ENCODE peak calls at places on chromosomes 7 and 10, in eight cellular contexts. C is mammary epithelial cell; W is Panc1; H is neuronal stem cell; J is esophagus muscularis mucosa; O is CD8-positive, alpha-beta T cell; E is GM23248; Z is kidney. F is an unnamed sample.

GRCh38 chr10:69980672-69981071 is 72.0 kb upstream of the MACROH2A2 start:
- DNase-seq in C (no peak), W (no peak), H (no peak), J (no peak), O (no peak), E (no peak), Z (no peak), F (no peak)

GRCh38 chr7:85172530-85172941 is 14.3 kb downstream of the SEMA3D start:
- DNase-seq in C (peak), W (no peak), H (no peak), J (no peak), O (peak), E (peak), Z (no peak), F (peak)

GRCh38 chr10:117783698-117784395 is 241.3 kb downstream of the EMX2 start:
- DNase-seq in C (no peak), W (no peak), H (no peak), J (no peak), O (no peak), E (no peak), Z (no peak), F (no peak)

GRCh38 chr10:31467791-31468535 is 148.9 kb downstream of the ZEB1 start:
- DNase-seq in C (peak), W (peak), H (no peak), J (no peak), O (peak), E (peak), Z (peak), F (no peak)

GRCh38 chr10:131732631-131733127 is 168.1 kb upstream of the PPP2R2D start:
- DNase-seq in C (peak), W (no peak), H (no peak), J (no peak), O (no peak), E (no peak), Z (no peak), F (no peak)

GRCh38 chr10:43218206-43218950 is 48.5 kb downstream of the RASGEF1A start:
- DNase-seq in C (peak), W (no peak), H (no peak), J (no peak), O (no peak), E (peak), Z (peak), F (no peak)

GRCh38 chr10:8712653-8713052 is 658.2 kb downstream of the GATA3 start:
- DNase-seq in C (no peak), W (no peak), H (no peak), J (no peak), O (no peak), E (no peak), Z (no peak), F (no peak)

GRCh38 chr10:89189211-89189734 is 17.8 kb downstream of the CH25H start:
- DNase-seq in C (no peak), W (no peak), H (no peak), J (no peak), O (no peak), E (no peak), Z (no peak), F (no peak)

GRCh38 chr7:1263391-1263951 is 30.8 kb downstream of the UNCX start:
- DNase-seq in C (no peak), W (no peak), H (no peak), J (no peak), O (no peak), E (no peak), Z (peak), F (no peak)

GRCh38 chr7:95590387-95591248 is 5.7 kb downstream of the PDK4 start:
- DNase-seq in C (no peak), W (no peak), H (no peak), J (no peak), O (no peak), E (no peak), Z (peak), F (no peak)

GRCh38 chr7:148699024-148699771 is 495 bp downstream of the CUL1 start:
- DNase-seq in C (peak), W (no peak), H (peak), J (no peak), O (peak), E (peak), Z (peak), F (no peak)

GRCh38 chr7:136709876-136710275 is 158.6 kb upstream of the CHRM2 start:
- DNase-seq in C (no peak), W (no peak), H (no peak), J (no peak), O (no peak), E (no peak), Z (no peak), F (no peak)

GRCh38 chr10:74586088-74586585 is 240.3 kb upstream of the KAT6B start:
- DNase-seq in C (peak), W (no peak), H (no peak), J (no peak), O (peak), E (peak), Z (no peak), F (no peak)

GRCh38 chr7:139871276-139871675 is 42.2 kb downstream of the TBXAS1 start:
- DNase-seq in C (no peak), W (no peak), H (no peak), J (no peak), O (no peak), E (peak), Z (no peak), F (no peak)

GRCh38 chr7:84040365-84040764 is 154.2 kb downstream of the SEMA3A start:
- DNase-seq in C (no peak), W (no peak), H (peak), J (no peak), O (no peak), E (no peak), Z (no peak), F (no peak)

GRCh38 chr7:155198901-155199845 is 98.5 kb upstream of the INSIG1 start:
- DNase-seq in C (peak), W (no peak), H (no peak), J (no peak), O (no peak), E (peak), Z (no peak), F (peak)

GRCh38 chr7:65846008-65846570 is 26.8 kb upstream of the VKORC1L1 start:
- DNase-seq in C (no peak), W (no peak), H (no peak), J (no peak), O (no peak), E (no peak), Z (no peak), F (no peak)

GRCh38 chr10:13945760-13946460 is 359.1 kb downstream of the PRPF18 start:
- DNase-seq in C (no peak), W (no peak), H (no peak), J (no peak), O (no peak), E (no peak), Z (peak), F (no peak)

GRCh38 chr10:78277734-78278404 is 244.2 kb downstream of the RPS24 start:
- DNase-seq in C (no peak), W (no peak), H (no peak), J (no peak), O (no peak), E (peak), Z (no peak), F (peak)

GRCh38 chr10:12205082-12205481 is 9.1 kb downstream of the CDC123 start:
- DNase-seq in C (no peak), W (no peak), H (no peak), J (no peak), O (no peak), E (no peak), Z (no peak), F (no peak)

GRCh38 chr7:149799397-149800168 is 26.2 kb upstream of the ZNF467 start:
- DNase-seq in C (no peak), W (peak), H (peak), J (no peak), O (peak), E (no peak), Z (no peak), F (no peak)

GRCh38 chr10:100307716-100308115 is 21.2 kb upstream of the BLOC1S2 start:
- DNase-seq in C (no peak), W (no peak), H (no peak), J (no peak), O (no peak), E (peak), Z (no peak), F (peak)

GRCh38 chr7:132095111-132095765 is 481.0 kb downstream of the PLXNA4 start:
- DNase-seq in C (no peak), W (no peak), H (no peak), J (no peak), O (no peak), E (no peak), Z (no peak), F (no peak)

GRCh38 chr7:143487566-143487965 is 9.9 kb downstream of the TAS2R41 start:
- DNase-seq in C (no peak), W (no peak), H (no peak), J (no peak), O (no peak), E (peak), Z (peak), F (no peak)

GRCh38 chr7:115240242-115240641 is 318.3 kb downstream of the MDFIC start:
- DNase-seq in C (no peak), W (no peak), H (no peak), J (no peak), O (no peak), E (peak), Z (no peak), F (no peak)

GRCh38 chr7:138258194-138258554 is 181.9 kb downstream of the AKR1D1 start:
- DNase-seq in C (no peak), W (no peak), H (no peak), J (no peak), O (no peak), E (no peak), Z (no peak), F (peak)

GRCh38 chr10:72625608-72626443 is at the start of gene MICU1:
- DNase-seq in C (peak), W (peak), H (peak), J (peak), O (peak), E (peak), Z (peak), F (peak)

GRCh38 chr7:104836976-104837375 is 177.0 kb upstream of the KMT2E start:
- DNase-seq in C (no peak), W (no peak), H (no peak), J (no peak), O (no peak), E (no peak), Z (no peak), F (no peak)
- H3K4me3 ChIP-seq in C (no peak), W (no peak), H (no peak), J (no peak), O (no peak), E (no peak), Z (no peak), F (no peak)

DNA sequence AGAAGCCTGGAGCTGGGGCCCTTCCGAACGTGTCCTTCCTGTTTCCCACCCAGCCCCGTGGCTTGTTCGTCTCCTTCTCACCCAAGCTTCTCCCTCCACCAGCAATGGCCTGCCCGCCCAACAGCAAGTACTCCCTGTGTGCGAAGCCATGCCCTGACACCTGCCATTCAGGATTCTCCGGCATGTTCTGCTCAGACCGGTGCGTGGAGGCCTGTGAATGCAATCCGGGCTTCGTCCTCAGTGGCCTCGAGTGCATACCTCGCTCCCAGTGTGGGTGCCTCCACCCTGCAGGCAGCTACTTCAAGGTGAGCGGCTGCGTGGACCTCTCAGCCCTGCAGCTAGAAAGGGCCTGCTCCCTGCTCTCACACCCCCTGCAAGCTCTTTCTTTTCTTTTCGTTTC is 31.9 kb downstream of the ZAN start:
- DNase-seq in C (no peak), W (no peak), H (no peak), J (no peak), O (no peak), E (no peak), Z (no peak), F (no peak)
- H3K27ac ChIP-seq in C (no peak), W (no peak), H (no peak), J (no peak), O (no peak), E (no peak), Z (no peak), F (no peak)

GRCh38 chr7:31123317-31123716 is 71.2 kb downstream of the ADCYAP1R1 start:
- DNase-seq in C (no peak), W (no peak), H (no peak), J (peak), O (no peak), E (no peak), Z (no peak), F (no peak)

GRCh38 chr7:31122649-31123058 is 70.5 kb downstream of the ADCYAP1R1 start:
- DNase-seq in C (peak), W (peak), H (peak), J (peak), O (no peak), E (peak), Z (no peak), F (peak)

GRCh38 chr7:31125171-31125570 is 73.1 kb downstream of the ADCYAP1R1 start:
- DNase-seq in C (no peak), W (no peak), H (no peak), J (peak), O (no peak), E (no peak), Z (no peak), F (no peak)

GRCh38 chr7:31121641-31122040 is 69.5 kb downstream of the ADCYAP1R1 start:
- DNase-seq in C (no peak), W (no peak), H (no peak), J (peak), O (no peak), E (no peak), Z (no peak), F (no peak)

DNA sequence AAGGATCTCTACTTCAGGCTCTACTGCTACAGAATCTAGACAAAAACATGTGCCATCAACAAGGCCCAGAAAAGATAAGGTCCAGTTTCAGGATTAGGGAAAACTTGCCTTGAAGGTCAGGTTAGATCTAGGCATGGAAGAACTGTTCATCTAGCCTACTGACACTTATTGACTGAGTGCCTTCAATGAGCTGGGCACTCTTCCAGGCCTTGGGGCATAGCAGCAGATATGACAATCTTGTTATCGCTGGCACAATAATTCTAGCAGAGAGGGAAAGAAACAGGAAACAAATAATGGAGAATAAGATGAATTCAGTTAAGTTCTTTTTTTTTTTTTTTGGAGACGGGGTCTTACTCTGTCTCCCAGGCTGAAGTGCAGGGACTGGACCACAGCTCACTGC is 71.6 kb downstream of the ADCYAP1R1 start:
- DNase-seq in C (no peak), W (no peak), H (no peak), J (no peak), O (no peak), E (no peak), Z (no peak), F (no peak)
- H3K4me3 ChIP-seq in C (no peak), W (no peak), H (no peak), J (no peak), O (no peak), E (no peak), Z (no peak), F (no peak)

GRCh38 chr7:4747746-4748145 is 27.7 kb upstream of the AP5Z1 start:
- DNase-seq in C (no peak), W (no peak), H (no peak), J (no peak), O (no peak), E (no peak), Z (no peak), F (no peak)

GRCh38 chr7:4744391-4745264 is 30.8 kb upstream of the AP5Z1 start:
- DNase-seq in C (peak), W (peak), H (peak), J (peak), O (peak), E (peak), Z (peak), F (peak)

GRCh38 chr7:4745265-4745919 is 30.0 kb upstream of the AP5Z1 start:
- DNase-seq in C (no peak), W (no peak), H (no peak), J (no peak), O (no peak), E (no peak), Z (no peak), F (no peak)

GRCh38 chr7:4747013-4747412 is 28.4 kb upstream of the AP5Z1 start:
- DNase-seq in C (no peak), W (no peak), H (no peak), J (no peak), O (no peak), E (no peak), Z (no peak), F (no peak)

GRCh38 chr7:4745971-4746919 is 29.2 kb upstream of the AP5Z1 start:
- DNase-seq in C (peak), W (no peak), H (no peak), J (no peak), O (peak), E (peak), Z (no peak), F (peak)
- H3K27ac ChIP-seq in C (peak), W (peak), H (no peak), J (peak), O (peak), E (peak), Z (peak), F (peak)

DNA sequence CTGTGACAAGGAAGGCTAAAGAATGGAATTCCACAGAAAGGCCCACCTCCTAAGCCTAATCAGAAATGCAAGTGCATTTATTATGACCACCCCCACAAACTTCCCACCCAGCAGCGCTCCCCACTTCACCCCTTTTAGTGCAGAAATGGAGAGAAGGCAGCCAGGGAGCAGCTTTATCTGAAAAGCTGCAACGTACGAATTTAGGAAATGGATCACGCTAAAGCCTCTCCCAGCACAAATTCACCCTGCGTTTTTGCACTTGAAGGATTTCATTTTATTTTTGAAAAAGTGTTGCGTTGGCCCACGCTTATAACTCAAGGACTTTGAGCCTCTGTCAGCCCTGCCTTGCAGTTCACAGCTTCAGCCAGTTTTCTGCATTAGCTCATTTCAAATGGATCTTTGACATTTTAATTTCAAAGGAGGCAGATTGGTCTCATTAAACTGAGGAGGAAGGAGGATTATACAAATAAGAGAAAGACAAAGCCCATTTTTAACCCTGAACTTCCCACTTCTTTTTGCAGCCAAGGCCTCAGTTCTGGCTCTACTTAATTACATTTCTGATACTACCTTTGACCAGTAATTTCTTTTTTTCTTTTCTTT is 556.1 kb downstream of the KCNMA1 start:
- DNase-seq in C (no peak), W (no peak), H (no peak), J (peak), O (no peak), E (no peak), Z (no peak), F (no peak)
- H3K4me3 ChIP-seq in C (no peak), W (no peak), H (no peak), J (no peak), O (no peak), E (no peak), Z (no peak), F (no peak)

DNA sequence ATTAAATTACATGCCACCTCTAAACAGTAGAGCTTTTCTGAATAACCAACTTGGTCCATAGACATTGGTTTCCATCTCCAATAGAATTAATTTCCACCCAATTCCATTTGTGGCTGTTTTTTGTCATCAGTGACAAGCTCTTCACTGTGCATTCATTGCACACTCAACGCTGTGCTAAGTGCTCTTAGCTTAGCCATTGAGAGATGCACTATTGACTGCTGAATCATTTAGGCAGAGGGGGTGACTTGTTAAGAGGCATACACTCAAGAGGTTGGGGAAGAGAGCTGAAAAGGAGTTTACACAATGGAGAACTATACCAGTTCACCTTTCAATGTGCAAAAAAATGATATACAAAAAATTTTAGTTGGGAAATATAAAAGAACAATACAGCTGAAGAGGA is 31.9 kb upstream of the CBLL1 start:
- DNase-seq in C (no peak), W (no peak), H (no peak), J (peak), O (no peak), E (no peak), Z (no peak), F (no peak)
- H3K27ac ChIP-seq in C (no peak), W (no peak), H (no peak), J (no peak), O (no peak), E (no peak), Z (no peak), F (no peak)

GRCh38 chr10:124303662-124304418 is 114.9 kb downstream of the OAT start:
- DNase-seq in C (no peak), W (no peak), H (no peak), J (no peak), O (no peak), E (no peak), Z (no peak), F (no peak)
- H3K4me3 ChIP-seq in C (no peak), W (no peak), H (no peak), J (no peak), O (no peak), E (no peak), Z (no peak), F (no peak)

F was measured in brain microvascular endothelial cell.